ENCODE peak calls at places on chromosome 9, in eight cellular contexts. B is H7; Q is heart right ventricle; S is Kasumi-1; N is stimulated activated CD8-positive, alpha-beta memory T cell treated with anti-CD3 and anti-CD28 coated beads, Interleukin-2, amount 100 ng/mL, for 1 hour; K is activated B cell treated with CpG ODN at 0.5 μM for 24 hours; A is coronary artery; R is putamen. E is an unnamed sample.
A peak's percentile ranks its signal among the peaks of the same experiment; 100 is the strongest.

GRCh38 chr9:37549527-37549926 is 26.7 kb downstream of the FBXO10 start:
- DNase-seq in B (no peak), Q (no peak), S (no peak), N (no peak), K (no peak), A (no peak), R (no peak), E (no peak)

GRCh38 chr9:109036744-109037680 is 23.7 kb upstream of the CTNNAL1 start:
- DNase-seq in B (no peak), Q (no peak), S (no peak), N (no peak), K (no peak), A (no peak), R (no peak), E (no peak)

GRCh38 chr9:27505744-27506161 is 18.3 kb upstream of the IFNK start:
- DNase-seq in B (no peak), Q (no peak), S (no peak), N (no peak), K (no peak), A (no peak), R (no peak), E (no peak)

GRCh38 chr9:96758845-96759673 is 18.8 kb downstream of the ZNF510 start:
- DNase-seq in B (no peak), Q (no peak), S (no peak), N (no peak), K (no peak), A (no peak), R (no peak), E (no peak)

GRCh38 chr9:136645903-136646754 is 16.6 kb upstream of the EGFL7 start:
- DNase-seq in B (no peak), Q (peak; percentile 86), S (peak; percentile 56), N (no peak), K (peak; percentile 26), A (no peak), R (no peak), E (no peak)

GRCh38 chr9:134219721-134220060 is 55.3 kb upstream of the RNU6ATAC start:
- DNase-seq in B (peak; percentile 23), Q (peak; percentile 7), S (no peak), N (no peak), K (no peak), A (no peak), R (no peak), E (no peak)

GRCh38 chr9:113508111-113508749 is 44.7 kb downstream of the RGS3 start:
- DNase-seq in B (peak; percentile 79), Q (no peak), S (no peak), N (no peak), K (no peak), A (no peak), R (no peak), E (no peak)

GRCh38 chr9:99041618-99042017 is 63.3 kb upstream of the TGFBR1 start:
- DNase-seq in B (no peak), Q (no peak), S (no peak), N (no peak), K (no peak), A (no peak), R (no peak), E (no peak)

GRCh38 chr9:91811024-91811909 is 138.8 kb downstream of the ROR2 start:
- DNase-seq in B (peak; percentile 57), Q (no peak), S (no peak), N (no peak), K (no peak), A (peak; percentile 49), R (no peak), E (no peak)

GRCh38 chr9:77022783-77023440 is 3.5 kb downstream of the FOXB2 start:
- DNase-seq in B (peak; percentile 88), Q (no peak), S (no peak), N (no peak), K (no peak), A (no peak), R (no peak), E (no peak)

GRCh38 chr9:120482424-120483186 is 97.4 kb downstream of the CDK5RAP2 start:
- DNase-seq in B (no peak), Q (peak; percentile 47), S (no peak), N (no peak), K (no peak), A (no peak), R (no peak), E (no peak)

GRCh38 chr9:130775336-130775991 is 59.6 kb upstream of the ABL1 start:
- DNase-seq in B (no peak), Q (no peak), S (no peak), N (no peak), K (no peak), A (no peak), R (no peak), E (no peak)

GRCh38 chr9:97041898-97042297 is 3.0 kb upstream of the CTSV start:
- DNase-seq in B (no peak), Q (no peak), S (peak; percentile 32), N (no peak), K (no peak), A (no peak), R (no peak), E (no peak)

GRCh38 chr9:97847474-97848236 is 5.4 kb upstream of the FOXE1 start:
- DNase-seq in B (peak; percentile 63), Q (no peak), S (no peak), N (no peak), K (no peak), A (no peak), R (no peak), E (no peak)

GRCh38 chr9:89890326-89890980 is 285.6 kb downstream of the GADD45G start:
- DNase-seq in B (no peak), Q (no peak), S (no peak), N (no peak), K (no peak), A (no peak), R (no peak), E (no peak)

GRCh38 chr9:82404484-82405280 is 416.1 kb downstream of the SPATA31D1 start:
- DNase-seq in B (no peak), Q (no peak), S (no peak), N (no peak), K (no peak), A (no peak), R (no peak), E (no peak)

GRCh38 chr9:9790216-9790872 is 822.5 kb downstream of the PTPRD start:
- DNase-seq in B (peak; percentile 29), Q (no peak), S (peak; percentile 8), N (no peak), K (no peak), A (no peak), R (peak; percentile 34), E (peak; percentile 63)

GRCh38 chr9:121954477-121955175 is 138.5 kb downstream of the TTLL11 start:
- DNase-seq in B (no peak), Q (peak; percentile 27), S (no peak), N (no peak), K (no peak), A (no peak), R (peak; percentile 37), E (peak; percentile 52)

GRCh38 chr9:31243386-31243785 is 1141.1 kb upstream of the ACO1 start:
- DNase-seq in B (no peak), Q (no peak), S (no peak), N (no peak), K (no peak), A (no peak), R (no peak), E (no peak)

GRCh38 chr9:100739208-100739607 is 161.3 kb downstream of the CAVIN4 start:
- DNase-seq in B (no peak), Q (no peak), S (no peak), N (no peak), K (no peak), A (no peak), R (no peak), E (no peak)

GRCh38 chr9:86573886-86574285 is 219.7 kb upstream of the TUT7 start:
- DNase-seq in B (no peak), Q (no peak), S (no peak), N (no peak), K (no peak), A (no peak), R (no peak), E (no peak)

GRCh38 chr9:106286249-106286648 is 576.7 kb upstream of the ZNF462 start:
- DNase-seq in B (peak; percentile 49), Q (no peak), S (peak; percentile 60), N (no peak), K (no peak), A (no peak), R (peak; percentile 66), E (peak; percentile 84)